ENCODE peak calls at places on chromosomes 5 and 9, in ten cellular contexts. One of them, this sample, is unnamed. For H3K27me3 and H3K4me1, the result is how much of the 10 kb centered on the place peaks cover.

GRCh38 chr5:115258001-115258400 is 4.7 kb downstream of the PGGT1B start:
- DNase-seq in HCT116: no peak
- DNase-seq in lower lobe of right lung: no peak
- DNase-seq in A673: no peak
- DNase-seq in aorta: no peak
- DNase-seq in fibroblast of lung: peak
- DNase-seq in lung: no peak
- DNase-seq in left lung: no peak
- DNase-seq in heart left ventricle: no peak
- DNase-seq in psoas muscle: no peak
- DNase-seq in this sample: no peak

GRCh38 chr5:35867998-35868397 is 11.3 kb downstream of the IL7R start:
- DNase-seq in lung: no peak
- DNase-seq in left lung: no peak
- DNase-seq in heart left ventricle: no peak
- DNase-seq in psoas muscle: no peak
- DNase-seq in lower lobe of right lung: no peak
- DNase-seq in HCT116: no peak
- DNase-seq in A673: no peak
- DNase-seq in fibroblast of lung: no peak
- DNase-seq in aorta: no peak
- DNase-seq in this sample: no peak

GRCh38 chr5:142281012-142281374 is 43.8 kb downstream of the SPRY4 start:
- DNase-seq in lung: no peak
- DNase-seq in heart left ventricle: peak
- DNase-seq in A673: no peak
- DNase-seq in fibroblast of lung: no peak
- DNase-seq in aorta: no peak
- DNase-seq in HCT116: no peak
- DNase-seq in psoas muscle: peak
- DNase-seq in lower lobe of right lung: no peak
- DNase-seq in left lung: no peak
- DNase-seq in this sample: no peak

GRCh38 chr9:77851862-77852602 is 179.6 kb downstream of the GNAQ start:
- DNase-seq in psoas muscle: no peak
- DNase-seq in lung: no peak
- DNase-seq in heart left ventricle: no peak
- DNase-seq in fibroblast of lung: peak
- DNase-seq in left lung: no peak
- DNase-seq in lower lobe of right lung: no peak
- DNase-seq in aorta: no peak
- DNase-seq in HCT116: no peak
- DNase-seq in A673: no peak
- DNase-seq in this sample: peak

GRCh38 chr9:133142657-133143592 is 20.8 kb downstream of the GBGT1 start:
- DNase-seq in HCT116: no peak
- DNase-seq in fibroblast of lung: no peak
- DNase-seq in left lung: no peak
- DNase-seq in heart left ventricle: no peak
- DNase-seq in aorta: peak
- DNase-seq in psoas muscle: no peak
- DNase-seq in lower lobe of right lung: no peak
- DNase-seq in lung: no peak
- DNase-seq in A673: no peak
- DNase-seq in this sample: no peak

GRCh38 chr5:149633671-149634350 is 52.5 kb downstream of the ARHGEF37 start:
- DNase-seq in lower lobe of right lung: no peak
- DNase-seq in A673: no peak
- DNase-seq in aorta: no peak
- DNase-seq in fibroblast of lung: peak
- DNase-seq in left lung: no peak
- DNase-seq in HCT116: no peak
- DNase-seq in psoas muscle: no peak
- DNase-seq in lung: no peak
- DNase-seq in heart left ventricle: no peak
- DNase-seq in this sample: no peak

GRCh38 chr9:36764364-36765076 is 191.8 kb downstream of the MELK start:
- DNase-seq in HCT116: no peak
- DNase-seq in aorta: no peak
- DNase-seq in lung: no peak
- DNase-seq in fibroblast of lung: no peak
- DNase-seq in lower lobe of right lung: no peak
- DNase-seq in psoas muscle: no peak
- DNase-seq in heart left ventricle: no peak
- DNase-seq in left lung: no peak
- DNase-seq in A673: no peak
- DNase-seq in this sample: no peak

GRCh38 chr9:14205463-14205862 is 108.5 kb downstream of the NFIB start:
- DNase-seq in lower lobe of right lung: no peak
- DNase-seq in A673: no peak
- DNase-seq in aorta: no peak
- DNase-seq in fibroblast of lung: peak
- DNase-seq in left lung: no peak
- DNase-seq in lung: no peak
- DNase-seq in HCT116: no peak
- DNase-seq in psoas muscle: no peak
- DNase-seq in heart left ventricle: no peak
- DNase-seq in this sample: no peak

GRCh38 chr5:9037048-9037447 is 508.8 kb downstream of the SEMA5A start:
- DNase-seq in A673: no peak
- DNase-seq in heart left ventricle: no peak
- DNase-seq in left lung: no peak
- DNase-seq in lung: no peak
- DNase-seq in lower lobe of right lung: no peak
- DNase-seq in fibroblast of lung: no peak
- DNase-seq in HCT116: no peak
- DNase-seq in aorta: no peak
- DNase-seq in psoas muscle: no peak
- DNase-seq in this sample: no peak

DNA sequence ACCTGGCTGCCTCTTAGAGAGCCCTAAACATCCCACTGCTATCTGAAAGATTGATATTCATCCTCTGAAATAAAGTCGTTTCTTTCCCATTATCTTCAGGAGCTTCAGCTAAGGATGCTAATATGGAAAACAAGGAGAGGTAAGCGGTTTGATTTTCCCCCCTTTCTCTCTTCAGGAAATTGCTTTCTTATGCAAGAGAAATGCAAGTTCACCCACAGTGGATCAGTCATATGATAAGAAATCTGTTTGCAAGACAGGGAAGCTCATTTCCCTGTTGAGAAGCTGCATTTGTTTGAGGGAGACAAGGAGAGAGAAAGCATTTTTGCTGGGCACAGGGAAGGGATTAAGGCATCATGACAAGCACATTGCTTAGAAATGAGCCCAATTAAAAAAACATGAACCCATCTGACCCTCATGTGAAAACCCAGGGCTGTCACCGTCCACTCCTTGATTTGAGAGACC is 53.7 kb upstream of the BOD1 start:
- DNase-seq in lower lobe of right lung: no peak
- DNase-seq in A673: no peak
- DNase-seq in psoas muscle: no peak
- DNase-seq in HCT116: no peak
- DNase-seq in aorta: no peak
- DNase-seq in heart left ventricle: no peak
- DNase-seq in fibroblast of lung: peak
- DNase-seq in lung: no peak
- DNase-seq in left lung: no peak
- DNase-seq in this sample: peak
- H3K4me3 ChIP-seq in lower lobe of right lung: no peak
- H3K4me3 ChIP-seq in A673: no peak
- H3K4me3 ChIP-seq in psoas muscle: peak
- H3K4me3 ChIP-seq in HCT116: no peak
- H3K4me3 ChIP-seq in aorta: no peak
- H3K4me3 ChIP-seq in heart left ventricle: no peak
- H3K4me3 ChIP-seq in fibroblast of lung: no peak
- H3K4me3 ChIP-seq in lung: no peak
- H3K4me3 ChIP-seq in left lung: no peak
- H3K4me3 ChIP-seq in this sample: no peak

GRCh38 chr5:88661870-88662207 is 221.1 kb downstream of the MEF2C start:
- DNase-seq in left lung: no peak
- DNase-seq in fibroblast of lung: no peak
- DNase-seq in psoas muscle: no peak
- DNase-seq in lung: no peak
- DNase-seq in A673: no peak
- DNase-seq in lower lobe of right lung: no peak
- DNase-seq in aorta: no peak
- DNase-seq in heart left ventricle: no peak
- DNase-seq in HCT116: no peak
- DNase-seq in this sample: no peak

GRCh38 chr5:88662801-88663360 is 220.1 kb downstream of the MEF2C start:
- DNase-seq in lung: no peak
- DNase-seq in A673: no peak
- DNase-seq in lower lobe of right lung: no peak
- DNase-seq in HCT116: no peak
- DNase-seq in aorta: no peak
- DNase-seq in fibroblast of lung: peak
- DNase-seq in psoas muscle: no peak
- DNase-seq in heart left ventricle: no peak
- DNase-seq in left lung: no peak
- DNase-seq in this sample: no peak

GRCh38 chr5:88659529-88660325 is 223.3 kb downstream of the MEF2C start:
- DNase-seq in aorta: no peak
- DNase-seq in A673: no peak
- DNase-seq in lower lobe of right lung: no peak
- DNase-seq in HCT116: no peak
- DNase-seq in left lung: peak
- DNase-seq in heart left ventricle: no peak
- DNase-seq in lung: no peak
- DNase-seq in psoas muscle: no peak
- DNase-seq in fibroblast of lung: peak
- DNase-seq in this sample: no peak

GRCh38 chr5:88660326-88660946 is 222.5 kb downstream of the MEF2C start:
- DNase-seq in lung: no peak
- DNase-seq in HCT116: peak
- DNase-seq in lower lobe of right lung: no peak
- DNase-seq in psoas muscle: no peak
- DNase-seq in heart left ventricle: no peak
- DNase-seq in left lung: peak
- DNase-seq in fibroblast of lung: peak
- DNase-seq in aorta: no peak
- DNase-seq in A673: no peak
- DNase-seq in this sample: no peak

GRCh38 chr5:88660947-88661869 is 221.8 kb downstream of the MEF2C start:
- DNase-seq in psoas muscle: peak
- DNase-seq in lung: no peak
- DNase-seq in aorta: peak
- DNase-seq in HCT116: peak
- DNase-seq in A673: peak
- DNase-seq in fibroblast of lung: peak
- DNase-seq in heart left ventricle: no peak
- DNase-seq in lower lobe of right lung: no peak
- DNase-seq in left lung: peak
- DNase-seq in this sample: peak
- H3K27me3 ChIP-seq in psoas muscle: under half
- H3K27me3 ChIP-seq in lung: under half
- H3K27me3 ChIP-seq in aorta: under half
- H3K27me3 ChIP-seq in HCT116: under half
- H3K27me3 ChIP-seq in A673: under half
- H3K27me3 ChIP-seq in fibroblast of lung: under half
- H3K27me3 ChIP-seq in heart left ventricle: half or more
- H3K27me3 ChIP-seq in lower lobe of right lung: half or more
- H3K27me3 ChIP-seq in left lung: half or more
- H3K27me3 ChIP-seq in this sample: half or more

DNA sequence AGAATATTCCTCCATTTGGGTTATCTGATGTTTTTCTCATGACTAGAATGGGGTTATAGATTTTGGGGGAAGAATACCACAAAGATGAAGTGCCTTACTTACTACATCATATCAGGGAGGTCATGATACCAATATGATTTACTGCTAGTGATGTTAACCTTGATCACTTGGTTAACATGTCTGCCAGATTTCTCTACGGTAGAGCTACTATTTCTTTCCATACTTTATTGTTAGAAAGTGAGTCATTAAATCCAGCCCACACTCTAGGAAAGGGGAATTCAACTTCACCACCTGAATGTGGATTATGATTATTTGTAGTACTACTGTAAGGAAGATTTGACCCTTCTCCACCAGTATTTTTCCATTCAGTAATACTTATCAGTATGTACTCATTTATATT is 64.7 kb downstream of the UBE2R2 start:
- DNase-seq in fibroblast of lung: peak
- DNase-seq in lower lobe of right lung: no peak
- DNase-seq in psoas muscle: no peak
- DNase-seq in aorta: no peak
- DNase-seq in HCT116: no peak
- DNase-seq in left lung: no peak
- DNase-seq in heart left ventricle: no peak
- DNase-seq in lung: no peak
- DNase-seq in A673: no peak
- DNase-seq in this sample: peak
- H3K4me1 ChIP-seq in fibroblast of lung: under half
- H3K4me1 ChIP-seq in lower lobe of right lung: under half
- H3K4me1 ChIP-seq in psoas muscle: half or more
- H3K4me1 ChIP-seq in aorta: under half
- H3K4me1 ChIP-seq in HCT116: under half
- H3K4me1 ChIP-seq in left lung: half or more
- H3K4me1 ChIP-seq in heart left ventricle: half or more
- H3K4me1 ChIP-seq in lung: under half
- H3K4me1 ChIP-seq in A673: under half
- H3K4me1 ChIP-seq in this sample: under half

GRCh38 chr9:88535932-88536324 is 950 bp downstream of the NXNL2 start:
- DNase-seq in fibroblast of lung: peak
- DNase-seq in HCT116: no peak
- DNase-seq in aorta: peak
- DNase-seq in A673: no peak
- DNase-seq in heart left ventricle: no peak
- DNase-seq in psoas muscle: peak
- DNase-seq in lower lobe of right lung: no peak
- DNase-seq in left lung: peak
- DNase-seq in lung: no peak
- DNase-seq in this sample: no peak

GRCh38 chr9:88535226-88535931 is 401 bp downstream of the NXNL2 start:
- DNase-seq in fibroblast of lung: peak
- DNase-seq in psoas muscle: no peak
- DNase-seq in A673: no peak
- DNase-seq in aorta: no peak
- DNase-seq in left lung: peak
- DNase-seq in heart left ventricle: no peak
- DNase-seq in lower lobe of right lung: no peak
- DNase-seq in lung: no peak
- DNase-seq in HCT116: no peak
- DNase-seq in this sample: no peak

GRCh38 chr9:88534456-88535225 is at the start of gene NXNL2:
- DNase-seq in fibroblast of lung: peak
- DNase-seq in A673: peak
- DNase-seq in lower lobe of right lung: peak
- DNase-seq in HCT116: peak
- DNase-seq in left lung: peak
- DNase-seq in psoas muscle: peak
- DNase-seq in heart left ventricle: peak
- DNase-seq in aorta: peak
- DNase-seq in lung: peak
- DNase-seq in this sample: peak

GRCh38 chr9:88532320-88532719 is 2.7 kb upstream of the NXNL2 start:
- DNase-seq in left lung: no peak
- DNase-seq in HCT116: no peak
- DNase-seq in fibroblast of lung: peak
- DNase-seq in aorta: no peak
- DNase-seq in heart left ventricle: no peak
- DNase-seq in lower lobe of right lung: peak
- DNase-seq in A673: peak
- DNase-seq in psoas muscle: peak
- DNase-seq in lung: peak
- DNase-seq in this sample: peak

GRCh38 chr9:88533951-88534455 is 975 bp upstream of the NXNL2 start:
- DNase-seq in psoas muscle: peak
- DNase-seq in lower lobe of right lung: peak
- DNase-seq in heart left ventricle: no peak
- DNase-seq in lung: peak
- DNase-seq in A673: peak
- DNase-seq in left lung: peak
- DNase-seq in HCT116: no peak
- DNase-seq in aorta: no peak
- DNase-seq in fibroblast of lung: peak
- DNase-seq in this sample: peak
- H3K4me3 ChIP-seq in psoas muscle: peak
- H3K4me3 ChIP-seq in lower lobe of right lung: peak
- H3K4me3 ChIP-seq in heart left ventricle: no peak
- H3K4me3 ChIP-seq in lung: no peak
- H3K4me3 ChIP-seq in A673: peak
- H3K4me3 ChIP-seq in left lung: peak
- H3K4me3 ChIP-seq in HCT116: peak
- H3K4me3 ChIP-seq in aorta: peak
- H3K4me3 ChIP-seq in fibroblast of lung: peak
- H3K4me3 ChIP-seq in this sample: peak